ENCODE peak calls at places on chromosomes 11 and 22, in eight cellular contexts. E, J, G, B, I, Q, N and R are unnamed samples.

GRCh38 chr11:118152552-118153471 is at the start of gene SCN4B:
- DNase-seq in E (peak; percentile 87), J (peak; percentile 81), G (peak; percentile 61), B (peak; percentile 74), I (peak; percentile 83), Q (peak; percentile 60), N (peak; percentile 71), R (peak; percentile 19)

GRCh38 chr11:93476796-93477195 is 66.4 kb downstream of the SMCO4 start:
- DNase-seq in E (no peak), J (no peak), G (peak; percentile 71), B (no peak), I (no peak), Q (no peak), N (no peak), R (no peak)

GRCh38 chr11:10695821-10696220 is 2.3 kb upstream of the IRAG1 start:
- DNase-seq in E (no peak), J (no peak), G (no peak), B (no peak), I (no peak), Q (no peak), N (no peak), R (no peak)

GRCh38 chr22:39739338-39740027 is 154.1 kb downstream of the ENTHD1 start:
- DNase-seq in E (no peak), J (no peak), G (no peak), B (no peak), I (no peak), Q (no peak), N (no peak), R (no peak)

GRCh38 chr11:94781822-94782221 is 13.7 kb downstream of the AMOTL1 start:
- DNase-seq in E (no peak), J (no peak), G (peak; percentile 53), B (no peak), I (no peak), Q (no peak), N (no peak), R (no peak)

GRCh38 chr11:94272738-94273313 is 31.6 kb upstream of the IZUMO1R start:
- DNase-seq in E (no peak), J (no peak), G (no peak), B (peak; percentile 13), I (no peak), Q (peak; percentile 63), N (no peak), R (no peak)

GRCh38 chr22:45262931-45263789 is 21.6 kb upstream of the UPK3A start:
- DNase-seq in E (no peak), J (no peak), G (no peak), B (peak; percentile 24), I (no peak), Q (no peak), N (no peak), R (no peak)

GRCh38 chr11:87719311-87720073 is 455.8 kb downstream of the RAB38 start:
- DNase-seq in E (no peak), J (no peak), G (no peak), B (no peak), I (no peak), Q (no peak), N (no peak), R (no peak)

GRCh38 chr22:41862530-41863266 is 29.8 kb downstream of the SREBF2 start:
- DNase-seq in E (peak; percentile 21), J (no peak), G (no peak), B (no peak), I (no peak), Q (no peak), N (no peak), R (no peak)

GRCh38 chr22:39081557-39081956 is 4.5 kb downstream of the APOBEC3G start:
- DNase-seq in E (no peak), J (no peak), G (no peak), B (no peak), I (no peak), Q (no peak), N (no peak), R (no peak)

GRCh38 chr11:72179049-72179803 is 12.7 kb upstream of the FOLR1 start:
- DNase-seq in E (no peak), J (no peak), G (no peak), B (no peak), I (no peak), Q (no peak), N (no peak), R (no peak)

GRCh38 chr22:44941176-44941575 is 68.6 kb downstream of the PHF21B start:
- DNase-seq in E (no peak), J (peak; percentile 51), G (no peak), B (no peak), I (no peak), Q (no peak), N (no peak), R (no peak)

GRCh38 chr11:46492540-46492939 is 101.0 kb upstream of the CHRM4 start:
- DNase-seq in E (no peak), J (no peak), G (no peak), B (no peak), I (no peak), Q (no peak), N (no peak), R (peak; percentile 80)

GRCh38 chr11:46490576-46491100 is 99.1 kb upstream of the CHRM4 start:
- DNase-seq in E (no peak), J (no peak), G (peak; percentile 36), B (no peak), I (no peak), Q (no peak), N (no peak), R (peak; percentile 32)

GRCh38 chr11:46491661-46492331 is 100.2 kb upstream of the CHRM4 start:
- DNase-seq in E (no peak), J (no peak), G (no peak), B (no peak), I (no peak), Q (no peak), N (no peak), R (no peak)

GRCh38 chr11:46497498-46497897 is 96.3 kb downstream of the AMBRA1 start:
- DNase-seq in E (no peak), J (no peak), G (no peak), B (no peak), I (no peak), Q (no peak), N (no peak), R (no peak)

DNA sequence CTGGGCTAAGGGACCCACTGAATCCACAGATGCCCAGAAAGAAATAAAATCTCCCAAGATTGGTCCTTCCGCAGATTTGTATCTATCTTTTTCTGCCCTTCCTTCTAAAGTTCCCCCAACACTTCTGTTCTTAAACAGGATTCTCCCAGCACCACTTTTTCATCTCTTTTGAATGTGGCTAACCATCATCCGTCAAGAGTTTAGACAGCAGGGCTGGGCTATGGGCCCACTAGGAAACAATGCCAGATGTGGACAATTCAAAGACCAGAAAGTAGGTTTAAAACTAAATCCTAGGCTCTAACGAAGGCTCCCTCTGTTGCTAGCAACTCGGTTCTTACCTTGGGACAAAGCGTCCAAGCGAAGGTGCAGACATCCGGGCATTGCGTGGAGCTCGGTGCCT is 100.0 kb downstream of the AMBRA1 start:
- DNase-seq in E (no peak), J (no peak), G (no peak), B (no peak), I (no peak), Q (no peak), N (no peak), R (no peak)
- H3K4me1 ChIP-seq in E (peaks cover 9% of the 10 kb centered on the region), J (no peaks in the 10 kb centered on the region), G (no peaks in the 10 kb centered on the region), B (peaks cover 34% of the 10 kb centered on the region), I (no peaks in the 10 kb centered on the region), Q (peaks cover 10% of the 10 kb centered on the region), N (no peaks in the 10 kb centered on the region), R (no peaks in the 10 kb centered on the region)

GRCh38 chr22:21939392-21940319 is 13.0 kb downstream of the PPM1F start:
- DNase-seq in E (no peak), J (no peak), G (no peak), B (no peak), I (no peak), Q (no peak), N (no peak), R (no peak)
- H3K4me1 ChIP-seq in E (no peaks in the 10 kb centered on the region), J (no peaks in the 10 kb centered on the region), G (peaks cover 52% of the 10 kb centered on the region), B (peaks cover 72% of the 10 kb centered on the region), I (no peaks in the 10 kb centered on the region), Q (peaks cover 39% of the 10 kb centered on the region), N (peaks cover 34% of the 10 kb centered on the region), R (peaks cover 4% of the 10 kb centered on the region)

DNA sequence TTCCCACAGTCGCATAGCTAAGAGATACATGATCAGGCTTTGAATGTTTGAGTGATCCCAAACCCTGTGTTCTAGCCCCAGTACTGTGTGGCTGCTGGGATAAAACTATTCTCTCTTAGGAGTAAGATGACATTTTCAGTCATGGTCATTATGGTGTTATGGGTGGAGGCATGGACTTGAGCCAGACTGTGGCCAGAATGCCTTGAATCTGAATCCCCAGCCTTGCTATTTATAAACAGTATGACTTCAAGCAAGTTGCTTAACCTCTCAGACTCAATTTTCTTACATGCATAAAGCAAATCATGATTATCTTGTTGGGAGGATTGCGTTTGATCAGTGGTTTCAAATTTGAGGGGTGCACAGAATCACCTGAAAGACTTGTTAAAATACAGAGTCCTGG is 571.6 kb downstream of the METTL15 start:
- DNase-seq in E (no peak), J (no peak), G (no peak), B (no peak), I (no peak), Q (no peak), N (no peak), R (no peak)
- H3K4me1 ChIP-seq in E (no peaks in the 10 kb centered on the region), J (no peaks in the 10 kb centered on the region), G (no peaks in the 10 kb centered on the region), B (no peaks in the 10 kb centered on the region), I (no peaks in the 10 kb centered on the region), Q (no peaks in the 10 kb centered on the region), N (no peaks in the 10 kb centered on the region), R (no peaks in the 10 kb centered on the region)

GRCh38 chr11:67272327-67273259 is 6.3 kb downstream of the GRK2 start:
- DNase-seq in E (no peak), J (no peak), G (no peak), B (peak; percentile 23), I (no peak), Q (peak; percentile 56), N (peak; percentile 16), R (no peak)
- H3K4me1 ChIP-seq in E (peaks cover 32% of the 10 kb centered on the region), J (peaks cover 14% of the 10 kb centered on the region), G (peaks cover 28% of the 10 kb centered on the region), B (peaks cover 98% of the 10 kb centered on the region), I (peaks cover 8% of the 10 kb centered on the region), Q (peaks cover 69% of the 10 kb centered on the region), N (peaks cover 90% of the 10 kb centered on the region), R (peaks cover 15% of the 10 kb centered on the region)

GRCh38 chr11:78798567-78799170 is 224.0 kb upstream of the NARS2 start:
- DNase-seq in E (peak; percentile 78), J (peak; percentile 77), G (peak; percentile 11), B (peak; percentile 76), I (peak; percentile 86), Q (peak; percentile 83), N (peak; percentile 72), R (peak; percentile 44)
- H3K4me1 ChIP-seq in E (peaks cover 31% of the 10 kb centered on the region), J (peaks cover 16% of the 10 kb centered on the region), G (peaks cover 19% of the 10 kb centered on the region), B (peaks cover 10% of the 10 kb centered on the region), I (peaks cover 13% of the 10 kb centered on the region), Q (peaks cover 4% of the 10 kb centered on the region), N (peaks cover 64% of the 10 kb centered on the region), R (no peaks in the 10 kb centered on the region)

DNA sequence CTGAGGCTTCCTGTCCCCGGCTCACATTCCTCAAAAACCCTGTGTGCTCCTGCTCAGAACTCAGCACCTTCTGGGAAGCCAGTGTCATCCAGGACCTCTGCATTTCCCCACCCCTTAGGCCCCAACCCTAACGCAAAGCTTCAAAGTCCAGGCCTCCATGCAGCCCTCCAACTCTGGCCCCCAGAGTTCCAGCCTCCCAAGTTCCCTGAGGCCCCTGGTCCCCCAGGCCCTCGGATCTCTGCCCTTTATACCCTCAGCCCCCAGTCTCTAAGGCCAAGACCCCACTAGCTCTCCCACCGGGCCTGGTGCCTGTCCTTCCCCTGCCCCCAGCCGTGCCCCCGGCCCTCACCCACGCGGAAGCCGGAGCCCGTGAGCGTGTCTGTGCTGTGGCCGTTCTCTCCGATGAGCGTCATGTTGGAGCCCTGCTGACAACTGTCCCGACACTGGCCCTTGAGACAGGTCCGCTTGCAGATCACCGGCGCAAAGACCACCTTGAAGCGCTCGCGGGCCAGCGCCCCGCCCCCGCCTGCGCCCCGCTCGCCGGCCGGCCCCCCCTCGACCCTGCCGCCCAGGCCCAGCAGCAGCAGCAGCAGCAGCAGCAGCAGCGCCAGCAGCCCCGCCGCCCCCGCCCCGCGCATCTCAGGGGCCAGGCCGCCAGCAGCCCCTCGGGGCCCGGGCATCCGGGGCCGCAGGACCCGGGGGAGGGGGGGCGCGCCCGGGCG is 718 bp downstream of the LTBP3 start:
- DNase-seq in E (no peak), J (no peak), G (no peak), B (peak; percentile 55), I (no peak), Q (no peak), N (no peak), R (no peak)
- H3K4me1 ChIP-seq in E (peaks cover 39% of the 10 kb centered on the region), J (peaks cover 11% of the 10 kb centered on the region), G (peaks cover 69% of the 10 kb centered on the region), B (peaks cover 36% of the 10 kb centered on the region), I (no peaks in the 10 kb centered on the region), Q (peaks cover 40% of the 10 kb centered on the region), N (peaks cover 56% of the 10 kb centered on the region), R (no peaks in the 10 kb centered on the region)